ENCODE peak calls at places on chromosomes 12 and 14, in five cellular contexts. One of them, this sample, is unnamed.

GRCh38 chr12:40390980-40391379 is 166.2 kb downstream of the LRRK2 start:
- DNase-seq in activated effector memory CD4-positive, alpha-beta T cell treated with Interleukin-2 at 50 U/mL for 16 hours: no peak
- DNase-seq in NCI-H1092 treated with DMSO at 0.1 percent for 48 hours: no peak
- DNase-seq in stimulated activated naive B cell treated with anti-CD40 and anti-IgM and Interleukin-4, amounts not matched to agents 10 μg/mL and 1 μg/mL and 100 μg/mL, for 72 hours: no peak
- DNase-seq in activated CD4-positive, alpha-beta T cell treated with anti-CD3 and anti-CD28 coated beads, Interleukin-2, amount 50 U/mL, for 1 hour: no peak
- DNase-seq in this sample: no peak

GRCh38 chr12:67647251-67647546 is 1.3 kb upstream of the DYRK2 start:
- DNase-seq in activated effector memory CD4-positive, alpha-beta T cell treated with Interleukin-2 at 50 U/mL for 16 hours: no peak
- DNase-seq in NCI-H1092 treated with DMSO at 0.1 percent for 48 hours: no peak
- DNase-seq in stimulated activated naive B cell treated with anti-CD40 and anti-IgM and Interleukin-4, amounts not matched to agents 10 μg/mL and 1 μg/mL and 100 μg/mL, for 72 hours: no peak
- DNase-seq in activated CD4-positive, alpha-beta T cell treated with anti-CD3 and anti-CD28 coated beads, Interleukin-2, amount 50 U/mL, for 1 hour: no peak
- DNase-seq in this sample: no peak

GRCh38 chr12:131825146-131825892 is 2.9 kb upstream of the MMP17 start:
- DNase-seq in activated effector memory CD4-positive, alpha-beta T cell treated with Interleukin-2 at 50 U/mL for 16 hours: no peak
- DNase-seq in NCI-H1092 treated with DMSO at 0.1 percent for 48 hours: no peak
- DNase-seq in stimulated activated naive B cell treated with anti-CD40 and anti-IgM and Interleukin-4, amounts not matched to agents 10 μg/mL and 1 μg/mL and 100 μg/mL, for 72 hours: no peak
- DNase-seq in activated CD4-positive, alpha-beta T cell treated with anti-CD3 and anti-CD28 coated beads, Interleukin-2, amount 50 U/mL, for 1 hour: no peak
- DNase-seq in this sample: no peak

GRCh38 chr12:109463776-109464175 is 13.3 kb downstream of the KCTD10 start:
- DNase-seq in activated effector memory CD4-positive, alpha-beta T cell treated with Interleukin-2 at 50 U/mL for 16 hours: no peak
- DNase-seq in NCI-H1092 treated with DMSO at 0.1 percent for 48 hours: no peak
- DNase-seq in stimulated activated naive B cell treated with anti-CD40 and anti-IgM and Interleukin-4, amounts not matched to agents 10 μg/mL and 1 μg/mL and 100 μg/mL, for 72 hours: no peak
- DNase-seq in activated CD4-positive, alpha-beta T cell treated with anti-CD3 and anti-CD28 coated beads, Interleukin-2, amount 50 U/mL, for 1 hour: no peak
- DNase-seq in this sample: no peak

GRCh38 chr14:53501361-53502320 is 348.5 kb upstream of the DDHD1 start:
- DNase-seq in activated effector memory CD4-positive, alpha-beta T cell treated with Interleukin-2 at 50 U/mL for 16 hours: no peak
- DNase-seq in NCI-H1092 treated with DMSO at 0.1 percent for 48 hours: no peak
- DNase-seq in stimulated activated naive B cell treated with anti-CD40 and anti-IgM and Interleukin-4, amounts not matched to agents 10 μg/mL and 1 μg/mL and 100 μg/mL, for 72 hours: no peak
- DNase-seq in activated CD4-positive, alpha-beta T cell treated with anti-CD3 and anti-CD28 coated beads, Interleukin-2, amount 50 U/mL, for 1 hour: no peak
- DNase-seq in this sample: no peak

GRCh38 chr12:127306604-127307215 is 960.3 kb upstream of the TMEM132C start:
- DNase-seq in activated effector memory CD4-positive, alpha-beta T cell treated with Interleukin-2 at 50 U/mL for 16 hours: no peak
- DNase-seq in NCI-H1092 treated with DMSO at 0.1 percent for 48 hours: no peak
- DNase-seq in stimulated activated naive B cell treated with anti-CD40 and anti-IgM and Interleukin-4, amounts not matched to agents 10 μg/mL and 1 μg/mL and 100 μg/mL, for 72 hours: no peak
- DNase-seq in activated CD4-positive, alpha-beta T cell treated with anti-CD3 and anti-CD28 coated beads, Interleukin-2, amount 50 U/mL, for 1 hour: no peak
- DNase-seq in this sample: no peak

GRCh38 chr12:10301103-10301502 is 6.6 kb upstream of the KLRD1 start:
- DNase-seq in activated effector memory CD4-positive, alpha-beta T cell treated with Interleukin-2 at 50 U/mL for 16 hours: no peak
- DNase-seq in NCI-H1092 treated with DMSO at 0.1 percent for 48 hours: no peak
- DNase-seq in stimulated activated naive B cell treated with anti-CD40 and anti-IgM and Interleukin-4, amounts not matched to agents 10 μg/mL and 1 μg/mL and 100 μg/mL, for 72 hours: no peak
- DNase-seq in activated CD4-positive, alpha-beta T cell treated with anti-CD3 and anti-CD28 coated beads, Interleukin-2, amount 50 U/mL, for 1 hour: no peak
- DNase-seq in this sample: no peak

GRCh38 chr12:90280033-90280432 is 571.4 kb upstream of the ATP2B1 start:
- DNase-seq in activated effector memory CD4-positive, alpha-beta T cell treated with Interleukin-2 at 50 U/mL for 16 hours: no peak
- DNase-seq in NCI-H1092 treated with DMSO at 0.1 percent for 48 hours: no peak
- DNase-seq in stimulated activated naive B cell treated with anti-CD40 and anti-IgM and Interleukin-4, amounts not matched to agents 10 μg/mL and 1 μg/mL and 100 μg/mL, for 72 hours: no peak
- DNase-seq in activated CD4-positive, alpha-beta T cell treated with anti-CD3 and anti-CD28 coated beads, Interleukin-2, amount 50 U/mL, for 1 hour: no peak
- DNase-seq in this sample: no peak

GRCh38 chr14:51533877-51534553 is 117.7 kb upstream of the FRMD6 start:
- DNase-seq in activated effector memory CD4-positive, alpha-beta T cell treated with Interleukin-2 at 50 U/mL for 16 hours: no peak
- DNase-seq in NCI-H1092 treated with DMSO at 0.1 percent for 48 hours: no peak
- DNase-seq in stimulated activated naive B cell treated with anti-CD40 and anti-IgM and Interleukin-4, amounts not matched to agents 10 μg/mL and 1 μg/mL and 100 μg/mL, for 72 hours: no peak
- DNase-seq in activated CD4-positive, alpha-beta T cell treated with anti-CD3 and anti-CD28 coated beads, Interleukin-2, amount 50 U/mL, for 1 hour: no peak
- DNase-seq in this sample: no peak

This sample was measured in naive thymus-derived CD4-positive, alpha-beta T cell.